ENCODE peak calls at places on chromosomes 4 and X, in six cellular contexts. W is HepG2, Q is K562, K is SK-N-SH, L is GM12878, D is A549. P is an unnamed sample.

GRCh38 chr4:157012781-157013180 is 41.2 kb upstream of the PDGFC start:
- DNase-seq in W (no peak), Q (no peak), K (no peak), L (no peak), D (no peak), P (peak; percentile 79)

GRCh38 chrX:111568356-111568755 is 56.9 kb downstream of the SERTM2 start:
- DNase-seq in W (peak; percentile 0), Q (peak; percentile 5), K (peak; percentile 17), L (no peak), D (peak; percentile 43), P (peak; percentile 0)

GRCh38 chrX:150569155-150569477 is 695 bp downstream of the MTM1 start:
- DNase-seq in W (no peak), Q (no peak), K (no peak), L (no peak), D (no peak), P (peak; percentile 43)

GRCh38 chrX:120522820-120523219 is 37.9 kb downstream of the CUL4B start:
- DNase-seq in W (no peak), Q (no peak), K (no peak), L (no peak), D (peak; percentile 20), P (no peak)

GRCh38 chr4:41360214-41360910 is 103.6 kb downstream of the UCHL1 start:
- DNase-seq in W (no peak), Q (peak; percentile 17), K (peak; percentile 90), L (no peak), D (peak; percentile 61), P (peak; percentile 20)

GRCh38 chr4:156999175-156999517 is 27.5 kb upstream of the PDGFC start:
- DNase-seq in W (peak; percentile 79), Q (no peak), K (no peak), L (no peak), D (peak; percentile 75), P (peak; percentile 97)

GRCh38 chr4:183540498-183540953 is 35.7 kb downstream of the ING2 start:
- DNase-seq in W (no peak), Q (no peak), K (no peak), L (no peak), D (no peak), P (no peak)

GRCh38 chrX:49915352-49916222 is 6.8 kb upstream of the CLCN5 start:
- DNase-seq in W (peak; percentile 33), Q (peak; percentile 47), K (peak; percentile 44), L (no peak), D (peak; percentile 57), P (peak; percentile 62)

GRCh38 chr4:176654565-176655216 is 138.0 kb downstream of the VEGFC start:
- DNase-seq in W (no peak), Q (no peak), K (no peak), L (no peak), D (no peak), P (peak; percentile 42)

GRCh38 chrX:34638116-34638515 is 19.0 kb downstream of the TMEM47 start:
- DNase-seq in W (peak; percentile 1), Q (peak; percentile 4), K (peak; percentile 7), L (no peak), D (peak; percentile 31), P (peak; percentile 54)

GRCh38 chrX:71103110-71103983 is 3.2 kb downstream of the CXorf65 start:
- DNase-seq in W (no peak), Q (peak; percentile 85), K (peak; percentile 64), L (no peak), D (no peak), P (no peak)

GRCh38 chr4:161813389-161813788 is 350.4 kb downstream of the FSTL5 start:
- DNase-seq in W (no peak), Q (no peak), K (no peak), L (no peak), D (no peak), P (no peak)

GRCh38 chr4:137635596-137635995 is 103.3 kb upstream of the PCDH18 start:
- DNase-seq in W (no peak), Q (no peak), K (peak; percentile 16), L (no peak), D (no peak), P (no peak)

GRCh38 chr4:181960384-181960783 is 282.8 kb upstream of the TENM3 start:
- DNase-seq in W (no peak), Q (no peak), K (no peak), L (no peak), D (no peak), P (no peak)

GRCh38 chr4:94015956-94016355 is 187.4 kb downstream of the ATOH1 start:
- DNase-seq in W (no peak), Q (no peak), K (no peak), L (no peak), D (no peak), P (no peak)

GRCh38 chr4:55216871-55217635 is 91.7 kb upstream of the KDR start:
- DNase-seq in W (no peak), Q (no peak), K (no peak), L (no peak), D (no peak), P (no peak)

GRCh38 chrX:19647731-19648588 is 132.7 kb upstream of the MAP3K15 start:
- DNase-seq in W (no peak), Q (no peak), K (no peak), L (no peak), D (no peak), P (peak; percentile 51)

GRCh38 chrX:86210772-86211171 is 62.5 kb downstream of the DACH2 start:
- DNase-seq in W (no peak), Q (no peak), K (peak; percentile 3), L (no peak), D (no peak), P (no peak)

GRCh38 chr4:164536829-164537228 is 217.1 kb upstream of the SMIM31 start:
- DNase-seq in W (peak; percentile 2), Q (no peak), K (no peak), L (no peak), D (peak; percentile 31), P (peak; percentile 7)

GRCh38 chr4:77917075-77917474 is 54.4 kb downstream of the MRPL1 start:
- DNase-seq in W (no peak), Q (no peak), K (no peak), L (no peak), D (no peak), P (no peak)

GRCh38 chr4:73520821-73521220 is 39.3 kb downstream of the AFM start:
- DNase-seq in W (no peak), Q (no peak), K (no peak), L (no peak), D (peak; percentile 24), P (peak; percentile 60)

GRCh38 chr4:145635630-145636029 is 16.4 kb downstream of the MMAA start:
- DNase-seq in W (no peak), Q (no peak), K (no peak), L (no peak), D (no peak), P (no peak)

DNA sequence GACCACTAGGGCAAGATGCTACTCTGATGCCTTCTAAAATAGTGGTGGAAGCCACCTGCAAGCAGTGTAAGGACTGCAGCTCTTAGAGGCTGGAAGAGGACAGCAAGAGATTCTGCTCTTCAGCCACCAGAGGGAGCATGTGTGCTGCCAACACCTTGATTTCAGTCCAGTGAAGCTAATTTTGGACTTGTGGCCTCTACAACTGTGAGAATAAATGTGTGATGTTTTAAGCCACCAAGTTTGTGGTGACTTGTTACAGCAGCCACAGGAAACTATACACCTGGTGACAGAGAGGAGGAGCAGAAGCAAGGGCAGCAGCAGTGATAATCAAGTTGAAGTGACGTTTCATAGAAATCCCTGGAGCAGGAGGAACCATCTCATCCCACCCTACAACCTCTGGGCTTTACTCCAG is 55.9 kb downstream of the FGFBP1 start:
- DNase-seq in W (peak; percentile 64), Q (peak; percentile 44), K (peak; percentile 57), L (peak; percentile 64), D (peak; percentile 87), P (peak; percentile 82)
- TF ChIP-seq SMC3 in W (peak; percentile 89), Q (peak; percentile 79), K (peak; percentile 99), L (peak; percentile 98), D (peak; percentile 97), P (peak; percentile 98)

GRCh38 chrX:10398271-10398670 is 222.1 kb downstream of the MID1 start:
- DNase-seq in W (no peak), Q (no peak), K (no peak), L (no peak), D (no peak), P (no peak)

GRCh38 chrX:10404435-10404834 is 215.9 kb downstream of the MID1 start:
- DNase-seq in W (no peak), Q (no peak), K (no peak), L (no peak), D (no peak), P (peak; percentile 83)

GRCh38 chrX:10399152-10399741 is 221.1 kb downstream of the MID1 start:
- DNase-seq in W (no peak), Q (no peak), K (no peak), L (no peak), D (no peak), P (peak; percentile 6)

GRCh38 chrX:10397349-10397748 is 223.0 kb downstream of the MID1 start:
- DNase-seq in W (no peak), Q (no peak), K (no peak), L (no peak), D (no peak), P (no peak)

DNA sequence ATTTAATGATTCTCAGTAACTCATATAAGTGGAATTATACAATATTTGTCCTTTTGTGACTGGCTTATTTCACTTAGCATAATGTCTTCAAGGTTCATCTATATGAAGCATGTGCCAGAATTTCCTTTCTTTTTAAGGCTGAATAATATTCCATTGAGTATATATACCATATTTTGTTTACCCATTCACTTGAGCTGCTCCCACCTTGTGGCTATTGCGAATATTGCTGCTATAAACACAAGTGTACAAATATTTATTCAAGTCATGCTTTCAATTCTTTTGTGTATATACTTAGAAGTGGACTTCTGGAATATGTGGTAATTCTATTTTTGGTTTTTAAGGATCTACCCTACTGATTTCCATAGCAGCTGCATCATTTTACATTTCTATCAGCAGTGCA is 219.1 kb downstream of the MID1 start:
- DNase-seq in W (no peak), Q (no peak), K (no peak), L (no peak), D (peak; percentile 13), P (peak; percentile 20)
- TF ChIP-seq SMC3 in W (no peak), Q (no peak), K (no peak), L (no peak), D (no peak), P (no peak)

GRCh38 chr4:115353370-115353769 is 239.9 kb upstream of the NDST4 start:
- DNase-seq in W (no peak), Q (no peak), K (no peak), L (no peak), D (no peak), P (no peak)
- TF ChIP-seq SMC3 in W (no peak), Q (no peak), K (no peak), L (no peak), D (no peak), P (no peak)

DNA sequence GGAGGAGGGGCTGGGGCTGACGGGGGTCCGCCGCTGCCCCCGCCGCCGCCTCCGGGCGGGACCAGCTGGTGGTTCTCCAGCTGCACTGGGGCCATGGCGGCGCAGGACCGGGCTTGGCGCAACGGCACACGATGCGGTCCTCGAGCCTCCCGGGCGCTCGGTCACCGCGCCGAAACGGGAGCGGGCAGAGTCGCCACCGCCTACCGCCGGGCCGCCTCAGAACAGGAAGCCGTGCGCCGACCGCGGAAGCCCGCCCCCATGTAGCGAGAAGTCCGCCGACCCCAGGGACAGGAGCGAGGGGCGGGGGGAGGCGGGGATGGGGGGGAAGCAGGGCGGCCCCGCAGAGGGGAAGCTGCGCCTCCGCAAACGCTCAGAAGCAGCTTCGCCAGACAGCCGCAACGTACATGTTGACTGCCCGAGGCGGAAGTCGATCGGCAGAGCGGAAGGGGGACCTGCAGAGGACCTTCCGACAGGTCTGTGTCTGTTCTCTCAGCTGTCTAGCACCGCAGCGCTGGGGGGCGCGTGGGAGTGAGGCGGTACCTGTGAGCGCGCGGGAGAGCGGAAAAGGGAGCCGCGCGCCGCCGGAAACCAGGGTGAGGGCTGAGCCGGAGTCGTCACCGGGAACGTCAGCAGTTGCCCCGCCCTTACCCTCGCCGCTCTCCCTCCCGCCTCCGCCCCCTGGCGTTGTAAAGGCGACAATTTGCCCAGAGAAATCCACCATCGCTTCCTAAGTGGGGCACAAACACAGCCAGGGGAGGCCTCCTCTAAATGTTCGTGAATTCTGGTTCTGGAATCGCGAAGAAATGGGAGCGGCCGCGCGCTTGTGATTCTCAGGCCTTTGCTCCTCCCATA is at the start of gene MED14:
- DNase-seq in W (peak; percentile 83), Q (peak; percentile 80), K (peak; percentile 90), L (peak; percentile 73), D (peak; percentile 94), P (peak; percentile 83)
- TF ChIP-seq SMC3 in W (no peak), Q (peak; percentile 9), K (peak; percentile 28), L (peak; percentile 49), D (peak; percentile 10), P (no peak)

P was measured in IMR-90.